ENCODE peak calls at places on chromosome 1, in seven cellular contexts. One of them, this sample, is unnamed.

GRCh38 chr1:204475651-204476432 is 18.8 kb downstream of the PIK3C2B start:
- DNase-seq in uterus: no peak
- DNase-seq in ascending aorta: no peak
- DNase-seq in left lung: no peak
- DNase-seq in fibroblast of lung: no peak
- DNase-seq in adrenal gland: no peak
- DNase-seq in lower lobe of right lung: no peak
- DNase-seq in this sample: no peak

GRCh38 chr1:58249371-58249728 is 297.2 kb downstream of the OMA1 start:
- DNase-seq in uterus: no peak
- DNase-seq in ascending aorta: no peak
- DNase-seq in left lung: no peak
- DNase-seq in fibroblast of lung: no peak
- DNase-seq in adrenal gland: no peak
- DNase-seq in lower lobe of right lung: no peak
- DNase-seq in this sample: no peak

GRCh38 chr1:17168480-17168878 is 36.4 kb upstream of the PADI1 start:
- DNase-seq in uterus: no peak
- DNase-seq in ascending aorta: no peak
- DNase-seq in left lung: no peak
- DNase-seq in fibroblast of lung: peak; percentile 48
- DNase-seq in adrenal gland: no peak
- DNase-seq in lower lobe of right lung: no peak
- DNase-seq in this sample: no peak

GRCh38 chr1:10966233-10966632 is 46.2 kb upstream of the TARDBP start:
- DNase-seq in uterus: no peak
- DNase-seq in ascending aorta: no peak
- DNase-seq in left lung: no peak
- DNase-seq in fibroblast of lung: no peak
- DNase-seq in adrenal gland: no peak
- DNase-seq in lower lobe of right lung: no peak
- DNase-seq in this sample: no peak

GRCh38 chr1:156097499-156098178 is 15.4 kb upstream of the MEX3A start:
- DNase-seq in uterus: no peak
- DNase-seq in ascending aorta: no peak
- DNase-seq in left lung: no peak
- DNase-seq in fibroblast of lung: no peak
- DNase-seq in adrenal gland: no peak
- DNase-seq in lower lobe of right lung: no peak
- DNase-seq in this sample: no peak

GRCh38 chr1:204254031-204254661 is 40.4 kb upstream of the GOLT1A start:
- DNase-seq in uterus: peak; percentile 68
- DNase-seq in ascending aorta: peak; percentile 73
- DNase-seq in left lung: no peak
- DNase-seq in fibroblast of lung: peak; percentile 84
- DNase-seq in adrenal gland: no peak
- DNase-seq in lower lobe of right lung: no peak
- DNase-seq in this sample: no peak

GRCh38 chr1:85460555-85461088 is 4.3 kb downstream of the DDAH1 start:
- DNase-seq in uterus: no peak
- DNase-seq in ascending aorta: no peak
- DNase-seq in left lung: peak; percentile 46
- DNase-seq in fibroblast of lung: no peak
- DNase-seq in adrenal gland: no peak
- DNase-seq in lower lobe of right lung: no peak
- DNase-seq in this sample: no peak

GRCh38 chr1:65958561-65959350 is 166.1 kb downstream of the PDE4B start:
- DNase-seq in uterus: no peak
- DNase-seq in ascending aorta: no peak
- DNase-seq in left lung: no peak
- DNase-seq in fibroblast of lung: peak; percentile 72
- DNase-seq in adrenal gland: no peak
- DNase-seq in lower lobe of right lung: peak; percentile 50
- DNase-seq in this sample: peak; percentile 25

GRCh38 chr1:230160957-230161771 is 94.1 kb downstream of the GALNT2 start:
- DNase-seq in uterus: no peak
- DNase-seq in ascending aorta: peak; percentile 50
- DNase-seq in left lung: peak; percentile 63
- DNase-seq in fibroblast of lung: no peak
- DNase-seq in adrenal gland: no peak
- DNase-seq in lower lobe of right lung: no peak
- DNase-seq in this sample: no peak

GRCh38 chr1:160451859-160452232 is 51.5 kb downstream of the VANGL2 start:
- DNase-seq in uterus: no peak
- DNase-seq in ascending aorta: no peak
- DNase-seq in left lung: no peak
- DNase-seq in fibroblast of lung: no peak
- DNase-seq in adrenal gland: no peak
- DNase-seq in lower lobe of right lung: no peak
- DNase-seq in this sample: no peak

GRCh38 chr1:228315484-228315944 is 91.1 kb downstream of the TRIM11 start:
- DNase-seq in uterus: no peak
- DNase-seq in ascending aorta: no peak
- DNase-seq in left lung: no peak
- DNase-seq in fibroblast of lung: no peak
- DNase-seq in adrenal gland: no peak
- DNase-seq in lower lobe of right lung: peak; percentile 25
- DNase-seq in this sample: no peak

GRCh38 chr1:218281285-218281684 is 3.8 kb upstream of the RRP15 start:
- DNase-seq in uterus: no peak
- DNase-seq in ascending aorta: no peak
- DNase-seq in left lung: no peak
- DNase-seq in fibroblast of lung: no peak
- DNase-seq in adrenal gland: no peak
- DNase-seq in lower lobe of right lung: no peak
- DNase-seq in this sample: no peak
- TF ChIP-seq CTCF in uterus: no peak
- TF ChIP-seq CTCF in ascending aorta: no peak
- TF ChIP-seq CTCF in left lung: no peak
- TF ChIP-seq CTCF in fibroblast of lung: peak; percentile 2
- TF ChIP-seq CTCF in adrenal gland: no peak
- TF ChIP-seq CTCF in lower lobe of right lung: no peak
- TF ChIP-seq CTCF in this sample: no peak

DNA sequence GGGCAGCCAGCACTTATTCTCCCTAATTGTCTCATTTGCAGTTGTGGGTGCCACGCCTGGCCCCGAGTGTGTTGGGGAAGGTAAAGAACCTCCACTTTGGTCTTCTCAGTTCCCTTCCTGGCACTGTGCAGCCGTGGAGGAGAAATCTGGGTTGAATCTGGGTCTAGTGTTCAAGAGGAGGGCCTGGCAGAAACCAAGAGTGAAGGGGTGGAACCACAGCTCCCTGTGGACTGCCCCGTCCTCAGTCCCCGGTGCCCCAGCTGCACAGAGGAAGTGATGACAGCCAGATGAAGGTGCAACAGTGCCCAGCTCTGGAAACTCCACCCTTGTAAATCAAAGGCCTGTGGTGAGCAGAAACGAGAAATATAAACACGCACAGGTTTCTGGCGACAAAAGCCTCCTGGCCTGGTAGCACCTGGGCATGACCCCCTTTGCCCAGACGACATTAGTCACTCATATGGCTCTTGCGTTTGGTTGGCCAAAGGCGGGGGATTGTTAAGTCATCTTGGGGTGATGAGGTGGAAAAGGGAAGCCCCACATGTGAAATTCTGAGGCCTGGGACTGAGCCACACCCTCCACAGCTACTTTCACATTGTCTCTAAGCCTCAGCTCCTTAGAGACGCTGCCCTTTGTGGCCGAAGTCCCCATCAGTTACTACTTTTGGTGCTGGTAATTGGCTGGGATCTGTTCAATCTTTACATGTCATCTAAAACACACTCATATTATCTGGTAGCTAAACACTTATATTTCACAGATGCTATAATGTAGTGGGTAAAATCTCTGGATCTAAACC is 4.2 kb upstream of the ECE1 start:
- DNase-seq in uterus: no peak
- DNase-seq in ascending aorta: no peak
- DNase-seq in left lung: peak; percentile 69
- DNase-seq in fibroblast of lung: no peak
- DNase-seq in adrenal gland: peak; percentile 41
- DNase-seq in lower lobe of right lung: peak; percentile 67
- DNase-seq in this sample: peak; percentile 83
- H3K4me3 ChIP-seq in uterus: no peak overlapping the region
- H3K4me3 ChIP-seq in ascending aorta: no peak overlapping the region
- H3K4me3 ChIP-seq in left lung: no peak overlapping the region
- H3K4me3 ChIP-seq in fibroblast of lung: no peak overlapping the region
- H3K4me3 ChIP-seq in adrenal gland: no peak overlapping the region
- H3K4me3 ChIP-seq in lower lobe of right lung: peak overlapping the region; percentile 31
- H3K4me3 ChIP-seq in this sample: peak overlapping the region; percentile 86

DNA sequence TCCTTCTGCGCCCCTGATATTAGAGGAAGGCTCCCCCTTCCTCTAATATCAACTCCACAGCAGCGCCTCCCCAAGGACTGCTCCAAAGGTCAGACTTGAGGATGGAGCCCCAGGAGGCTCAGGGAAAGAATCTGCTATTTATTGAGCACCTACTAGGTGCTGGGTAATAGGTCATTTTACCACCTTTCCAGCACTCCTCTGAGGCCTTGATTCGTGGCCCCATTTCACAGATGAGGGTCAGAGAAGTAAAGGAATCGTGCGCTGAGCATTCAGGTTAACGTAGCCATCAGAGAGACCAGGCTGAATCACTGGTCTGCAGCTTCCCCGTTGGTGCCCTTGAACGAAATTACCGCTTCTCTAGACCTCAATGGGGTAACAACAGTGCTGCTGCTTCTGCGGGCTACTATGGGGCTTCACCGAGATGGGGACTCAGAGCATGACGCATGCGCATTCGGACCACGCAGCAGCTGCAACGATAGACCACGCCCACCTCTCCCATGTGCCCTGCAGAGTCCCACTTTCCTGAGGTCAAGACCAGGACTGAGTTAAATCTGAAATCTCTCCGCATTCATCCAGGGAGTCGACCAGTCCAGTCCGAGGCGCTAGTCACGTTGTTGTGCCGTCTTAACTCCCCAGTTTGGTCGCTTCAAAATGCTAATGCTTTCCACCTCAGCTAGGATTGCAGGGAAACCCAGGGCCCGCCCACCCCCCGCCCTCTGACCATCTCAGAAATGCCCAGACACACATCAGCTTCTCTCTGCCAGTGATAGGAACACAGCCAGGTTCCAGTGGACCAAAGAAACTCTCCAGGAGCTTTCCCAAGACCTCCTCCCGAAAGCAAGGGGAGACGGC is 12.9 kb downstream of the CAMK2N1 start:
- DNase-seq in uterus: peak; percentile 57
- DNase-seq in ascending aorta: no peak
- DNase-seq in left lung: no peak
- DNase-seq in fibroblast of lung: peak; percentile 67
- DNase-seq in adrenal gland: peak; percentile 81
- DNase-seq in lower lobe of right lung: no peak
- DNase-seq in this sample: no peak
- H3K27me3 ChIP-seq in uterus: no peaks in the 10 kb centered on the region
- H3K27me3 ChIP-seq in ascending aorta: peaks cover 15% of the 10 kb centered on the region
- H3K27me3 ChIP-seq in left lung: peaks cover 12% of the 10 kb centered on the region
- H3K27me3 ChIP-seq in fibroblast of lung: peaks cover 7% of the 10 kb centered on the region
- H3K27me3 ChIP-seq in adrenal gland: no peaks in the 10 kb centered on the region
- H3K27me3 ChIP-seq in lower lobe of right lung: peaks cover 49% of the 10 kb centered on the region
- H3K27me3 ChIP-seq in this sample: peaks cover 24% of the 10 kb centered on the region

GRCh38 chr1:154213274-154213673 is 7.1 kb upstream of the CFAP141 start:
- DNase-seq in uterus: no peak
- DNase-seq in ascending aorta: no peak
- DNase-seq in left lung: no peak
- DNase-seq in fibroblast of lung: no peak
- DNase-seq in adrenal gland: no peak
- DNase-seq in lower lobe of right lung: no peak
- DNase-seq in this sample: no peak
- TF ChIP-seq CTCF in uterus: no peak
- TF ChIP-seq CTCF in ascending aorta: no peak
- TF ChIP-seq CTCF in left lung: no peak
- TF ChIP-seq CTCF in fibroblast of lung: no peak
- TF ChIP-seq CTCF in adrenal gland: no peak
- TF ChIP-seq CTCF in lower lobe of right lung: no peak
- TF ChIP-seq CTCF in this sample: no peak

DNA sequence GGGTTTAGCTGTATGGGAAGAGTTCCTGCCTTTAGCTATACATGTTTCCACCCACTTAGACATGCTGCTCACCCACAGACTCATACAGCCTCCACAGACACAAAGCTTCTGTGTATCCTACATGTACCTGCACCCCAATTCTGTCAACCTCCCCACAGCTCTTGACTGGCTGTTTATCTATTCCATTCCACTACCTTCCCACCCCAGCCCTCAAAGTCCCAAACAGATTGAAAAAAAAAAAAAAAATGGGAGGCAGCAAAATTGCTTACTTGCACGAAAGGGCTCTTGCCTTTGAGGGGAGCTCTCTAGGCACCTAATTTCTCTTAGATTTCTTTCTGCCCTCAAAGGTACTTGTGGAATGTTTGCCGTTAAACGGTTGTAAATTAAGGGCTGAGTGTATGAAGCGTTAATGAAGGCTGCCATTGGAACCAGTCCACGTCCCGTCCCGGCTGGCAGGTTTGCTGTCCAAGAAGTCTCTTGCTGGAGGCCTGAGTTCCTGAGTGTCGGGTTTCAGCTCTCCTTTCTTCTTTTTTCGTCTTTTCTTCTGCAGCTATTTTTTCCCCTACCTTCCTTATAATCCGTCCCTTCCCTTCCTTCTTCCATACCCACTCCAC is 43.6 kb downstream of the PBX1 start:
- DNase-seq in uterus: peak; percentile 70
- DNase-seq in ascending aorta: peak; percentile 74
- DNase-seq in left lung: peak; percentile 66
- DNase-seq in fibroblast of lung: peak; percentile 59
- DNase-seq in adrenal gland: peak; percentile 43
- DNase-seq in lower lobe of right lung: peak; percentile 71
- DNase-seq in this sample: no peak
- H3K4me3 ChIP-seq in uterus: no peak overlapping the region
- H3K4me3 ChIP-seq in ascending aorta: peak overlapping the region; percentile 35
- H3K4me3 ChIP-seq in left lung: no peak overlapping the region
- H3K4me3 ChIP-seq in fibroblast of lung: peak overlapping the region; percentile 20
- H3K4me3 ChIP-seq in adrenal gland: no peak overlapping the region
- H3K4me3 ChIP-seq in lower lobe of right lung: peak overlapping the region; percentile 21
- H3K4me3 ChIP-seq in this sample: no peak overlapping the region

GRCh38 chr1:923991-924618 is 382 bp downstream of the SAMD11 start:
- DNase-seq in uterus: no peak
- DNase-seq in ascending aorta: no peak
- DNase-seq in left lung: no peak
- DNase-seq in fibroblast of lung: no peak
- DNase-seq in adrenal gland: no peak
- DNase-seq in lower lobe of right lung: no peak
- DNase-seq in this sample: no peak
- H3K27me3 ChIP-seq in uterus: no peaks in the 10 kb centered on the region
- H3K27me3 ChIP-seq in ascending aorta: peaks cover 3% of the 10 kb centered on the region
- H3K27me3 ChIP-seq in left lung: peaks cover 42% of the 10 kb centered on the region
- H3K27me3 ChIP-seq in fibroblast of lung: peaks cover 24% of the 10 kb centered on the region
- H3K27me3 ChIP-seq in adrenal gland: peaks cover 56% of the 10 kb centered on the region
- H3K27me3 ChIP-seq in lower lobe of right lung: peaks cover 80% of the 10 kb centered on the region
- H3K27me3 ChIP-seq in this sample: peaks cover 42% of the 10 kb centered on the region

GRCh38 chr1:166133276-166133841 is 33.4 kb downstream of the FAM78B start:
- DNase-seq in uterus: no peak
- DNase-seq in ascending aorta: no peak
- DNase-seq in left lung: no peak
- DNase-seq in fibroblast of lung: peak; percentile 1
- DNase-seq in adrenal gland: no peak
- DNase-seq in lower lobe of right lung: no peak
- DNase-seq in this sample: no peak
- TF ChIP-seq CTCF in uterus: no peak
- TF ChIP-seq CTCF in ascending aorta: no peak
- TF ChIP-seq CTCF in left lung: peak; percentile 25
- TF ChIP-seq CTCF in fibroblast of lung: peak; percentile 24
- TF ChIP-seq CTCF in adrenal gland: no peak
- TF ChIP-seq CTCF in lower lobe of right lung: peak; percentile 11
- TF ChIP-seq CTCF in this sample: no peak

This sample was measured in CD8-positive, alpha-beta T cell.